ENCODE peak calls at places on chromosome 11, in eight cellular contexts. One of them, this sample, is unnamed.
A peak's percentile ranks its signal among the peaks of the same experiment; 100 is the strongest.

GRCh38 chr11:115523727-115524399 is 19.6 kb upstream of the CADM1 start:
- DNase-seq in right lobe of liver: peak; percentile 70
- DNase-seq in stomach: no peak
- DNase-seq in IMR-90: no peak
- DNase-seq in NB4: no peak
- DNase-seq in HCT116: no peak
- DNase-seq in body of pancreas: no peak
- DNase-seq in endothelial cell of umbilical vein: no peak
- DNase-seq in this sample: no peak

GRCh38 chr11:66607126-66607834 is 9.2 kb upstream of the RBM14 start:
- DNase-seq in body of pancreas: peak; percentile 87
- DNase-seq in HCT116: no peak
- DNase-seq in endothelial cell of umbilical vein: no peak
- DNase-seq in right lobe of liver: peak; percentile 97
- DNase-seq in stomach: peak; percentile 53
- DNase-seq in IMR-90: peak; percentile 48
- DNase-seq in NB4: no peak
- DNase-seq in this sample: peak; percentile 89

GRCh38 chr11:57641426-57641825 is 8.3 kb downstream of the YPEL4 start:
- DNase-seq in IMR-90: peak; percentile 69
- DNase-seq in stomach: no peak
- DNase-seq in body of pancreas: no peak
- DNase-seq in HCT116: no peak
- DNase-seq in right lobe of liver: no peak
- DNase-seq in endothelial cell of umbilical vein: peak; percentile 46
- DNase-seq in NB4: peak; percentile 82
- DNase-seq in this sample: no peak

GRCh38 chr11:110435780-110436717 is 6.3 kb downstream of the FDX1 start:
- DNase-seq in IMR-90: peak; percentile 39
- DNase-seq in stomach: no peak
- DNase-seq in endothelial cell of umbilical vein: no peak
- DNase-seq in body of pancreas: peak; percentile 31
- DNase-seq in NB4: peak; percentile 26
- DNase-seq in HCT116: no peak
- DNase-seq in right lobe of liver: no peak
- DNase-seq in this sample: no peak

GRCh38 chr11:110712643-110713468 is 619 bp upstream of the ARHGAP20 start:
- DNase-seq in right lobe of liver: peak; percentile 58
- DNase-seq in IMR-90: peak; percentile 52
- DNase-seq in body of pancreas: no peak
- DNase-seq in NB4: no peak
- DNase-seq in stomach: no peak
- DNase-seq in HCT116: no peak
- DNase-seq in endothelial cell of umbilical vein: peak; percentile 77
- DNase-seq in this sample: no peak

GRCh38 chr11:73195191-73196007 is 22.7 kb upstream of the P2RY2 start:
- DNase-seq in endothelial cell of umbilical vein: no peak
- DNase-seq in body of pancreas: no peak
- DNase-seq in IMR-90: no peak
- DNase-seq in NB4: peak; percentile 51
- DNase-seq in right lobe of liver: peak; percentile 31
- DNase-seq in HCT116: peak; percentile 67
- DNase-seq in stomach: peak; percentile 22
- DNase-seq in this sample: peak; percentile 62

GRCh38 chr11:73143126-73143838 is 1.2 kb upstream of the FCHSD2 start:
- DNase-seq in IMR-90: peak; percentile 58
- DNase-seq in HCT116: no peak
- DNase-seq in NB4: peak; percentile 88
- DNase-seq in endothelial cell of umbilical vein: peak; percentile 57
- DNase-seq in stomach: no peak
- DNase-seq in right lobe of liver: no peak
- DNase-seq in body of pancreas: peak; percentile 36
- DNase-seq in this sample: peak; percentile 69

GRCh38 chr11:102733232-102733875 is 8.6 kb upstream of the MMP8 start:
- DNase-seq in IMR-90: peak; percentile 47
- DNase-seq in endothelial cell of umbilical vein: peak; percentile 64
- DNase-seq in body of pancreas: peak; percentile 53
- DNase-seq in stomach: peak; percentile 79
- DNase-seq in HCT116: peak; percentile 57
- DNase-seq in right lobe of liver: peak; percentile 71
- DNase-seq in NB4: peak; percentile 70
- DNase-seq in this sample: no peak

GRCh38 chr11:71255323-71255722 is 2.9 kb upstream of the SHANK2 start:
- DNase-seq in stomach: peak; percentile 76
- DNase-seq in body of pancreas: peak; percentile 77
- DNase-seq in NB4: no peak
- DNase-seq in endothelial cell of umbilical vein: no peak
- DNase-seq in HCT116: no peak
- DNase-seq in right lobe of liver: no peak
- DNase-seq in IMR-90: no peak
- DNase-seq in this sample: no peak

GRCh38 chr11:18721576-18722292 is 4.3 kb downstream of the IGSF22 start:
- DNase-seq in right lobe of liver: no peak
- DNase-seq in body of pancreas: peak; percentile 48
- DNase-seq in HCT116: peak; percentile 45
- DNase-seq in NB4: peak; percentile 60
- DNase-seq in stomach: peak; percentile 40
- DNase-seq in endothelial cell of umbilical vein: peak; percentile 51
- DNase-seq in IMR-90: peak; percentile 34
- DNase-seq in this sample: peak; percentile 47

GRCh38 chr11:111549196-111549868 is 8.8 kb downstream of the LAYN start:
- DNase-seq in stomach: no peak
- DNase-seq in IMR-90: no peak
- DNase-seq in right lobe of liver: no peak
- DNase-seq in endothelial cell of umbilical vein: no peak
- DNase-seq in HCT116: no peak
- DNase-seq in NB4: no peak
- DNase-seq in body of pancreas: no peak
- DNase-seq in this sample: no peak

GRCh38 chr11:123729602-123730001 is 11.9 kb downstream of the ZNF202 start:
- DNase-seq in NB4: no peak
- DNase-seq in endothelial cell of umbilical vein: no peak
- DNase-seq in body of pancreas: no peak
- DNase-seq in right lobe of liver: no peak
- DNase-seq in IMR-90: peak; percentile 59
- DNase-seq in HCT116: no peak
- DNase-seq in stomach: no peak
- DNase-seq in this sample: no peak

GRCh38 chr11:75449271-75449670 is 16.3 kb upstream of the KLHL35 start:
- DNase-seq in HCT116: no peak
- DNase-seq in endothelial cell of umbilical vein: no peak
- DNase-seq in NB4: no peak
- DNase-seq in right lobe of liver: no peak
- DNase-seq in body of pancreas: no peak
- DNase-seq in stomach: no peak
- DNase-seq in IMR-90: no peak
- DNase-seq in this sample: no peak

GRCh38 chr11:37914859-37915258 is 1316.8 kb upstream of the RAG2 start:
- DNase-seq in IMR-90: no peak
- DNase-seq in right lobe of liver: no peak
- DNase-seq in NB4: no peak
- DNase-seq in HCT116: no peak
- DNase-seq in stomach: no peak
- DNase-seq in endothelial cell of umbilical vein: no peak
- DNase-seq in body of pancreas: no peak
- DNase-seq in this sample: no peak

GRCh38 chr11:2509481-2510001 is 64.7 kb downstream of the KCNQ1 start:
- DNase-seq in body of pancreas: no peak
- DNase-seq in endothelial cell of umbilical vein: no peak
- DNase-seq in stomach: peak; percentile 22
- DNase-seq in HCT116: no peak
- DNase-seq in right lobe of liver: peak; percentile 36
- DNase-seq in NB4: no peak
- DNase-seq in IMR-90: no peak
- DNase-seq in this sample: no peak

GRCh38 chr11:77088236-77089003 is 14.2 kb upstream of the OMP start:
- DNase-seq in IMR-90: no peak
- DNase-seq in stomach: peak; percentile 66
- DNase-seq in NB4: no peak
- DNase-seq in right lobe of liver: no peak
- DNase-seq in HCT116: no peak
- DNase-seq in endothelial cell of umbilical vein: no peak
- DNase-seq in body of pancreas: peak; percentile 54
- DNase-seq in this sample: no peak

GRCh38 chr11:73194034-73194507 is 24.0 kb upstream of the P2RY2 start:
- DNase-seq in NB4: no peak
- DNase-seq in right lobe of liver: peak; percentile 39
- DNase-seq in stomach: no peak
- DNase-seq in IMR-90: no peak
- DNase-seq in endothelial cell of umbilical vein: no peak
- DNase-seq in body of pancreas: no peak
- DNase-seq in HCT116: no peak
- DNase-seq in this sample: no peak

GRCh38 chr11:76380161-76380976 is 563 bp downstream of the THAP12 start:
- DNase-seq in right lobe of liver: no peak
- DNase-seq in HCT116: no peak
- DNase-seq in NB4: peak; percentile 58
- DNase-seq in body of pancreas: no peak
- DNase-seq in stomach: no peak
- DNase-seq in endothelial cell of umbilical vein: peak; percentile 28
- DNase-seq in IMR-90: peak; percentile 13
- DNase-seq in this sample: no peak

GRCh38 chr11:44572884-44573283 is 7.4 kb downstream of the CD82 start:
- DNase-seq in body of pancreas: peak; percentile 69
- DNase-seq in NB4: no peak
- DNase-seq in endothelial cell of umbilical vein: no peak
- DNase-seq in stomach: peak; percentile 83
- DNase-seq in HCT116: no peak
- DNase-seq in IMR-90: no peak
- DNase-seq in right lobe of liver: no peak
- DNase-seq in this sample: no peak

DNA sequence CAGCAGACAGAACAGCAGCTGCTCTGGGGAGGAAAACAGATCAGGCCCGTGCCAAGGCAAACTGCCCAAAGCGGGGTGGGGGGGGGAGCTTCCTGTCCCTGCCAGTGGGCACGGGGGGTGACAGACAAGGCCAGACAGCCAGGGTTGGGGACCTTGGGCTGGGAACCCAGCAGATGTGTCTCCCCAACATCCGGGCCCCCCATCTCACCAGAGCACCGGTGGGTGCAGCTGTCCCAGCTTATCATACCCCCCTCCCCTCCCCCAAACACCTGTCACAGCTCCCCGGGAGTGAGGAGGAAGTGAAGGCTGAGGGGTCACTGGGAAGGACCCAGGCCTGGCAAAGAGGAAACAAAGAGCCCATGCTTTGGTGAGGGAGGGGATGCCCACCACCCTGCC is 1.3 kb downstream of the PPP1R14B start:
- DNase-seq in body of pancreas: peak; percentile 89
- DNase-seq in endothelial cell of umbilical vein: no peak
- DNase-seq in NB4: no peak
- DNase-seq in IMR-90: no peak
- DNase-seq in HCT116: no peak
- DNase-seq in right lobe of liver: peak; percentile 72
- DNase-seq in stomach: peak; percentile 66
- DNase-seq in this sample: no peak
- TF ChIP-seq POLR2A in body of pancreas: no peak
- TF ChIP-seq POLR2A in endothelial cell of umbilical vein: no peak
- TF ChIP-seq POLR2A in NB4: no peak
- TF ChIP-seq POLR2A in IMR-90: no peak
- TF ChIP-seq POLR2A in HCT116: no peak
- TF ChIP-seq POLR2A in right lobe of liver: no peak
- TF ChIP-seq POLR2A in stomach: no peak
- TF ChIP-seq POLR2A in this sample: no peak

GRCh38 chr11:107570015-107570414 is 4.5 kb upstream of the ALKBH8 start:
- DNase-seq in body of pancreas: no peak
- DNase-seq in HCT116: no peak
- DNase-seq in IMR-90: no peak
- DNase-seq in right lobe of liver: no peak
- DNase-seq in endothelial cell of umbilical vein: no peak
- DNase-seq in NB4: no peak
- DNase-seq in stomach: no peak
- DNase-seq in this sample: no peak
- H3K4me3 ChIP-seq in body of pancreas: no peak overlapping the region
- H3K4me3 ChIP-seq in HCT116: no peak overlapping the region
- H3K4me3 ChIP-seq in IMR-90: no peak overlapping the region
- H3K4me3 ChIP-seq in right lobe of liver: no peak overlapping the region
- H3K4me3 ChIP-seq in endothelial cell of umbilical vein: no peak overlapping the region
- H3K4me3 ChIP-seq in NB4: no peak overlapping the region
- H3K4me3 ChIP-seq in stomach: no peak overlapping the region
- H3K4me3 ChIP-seq in this sample: no peak overlapping the region

DNA sequence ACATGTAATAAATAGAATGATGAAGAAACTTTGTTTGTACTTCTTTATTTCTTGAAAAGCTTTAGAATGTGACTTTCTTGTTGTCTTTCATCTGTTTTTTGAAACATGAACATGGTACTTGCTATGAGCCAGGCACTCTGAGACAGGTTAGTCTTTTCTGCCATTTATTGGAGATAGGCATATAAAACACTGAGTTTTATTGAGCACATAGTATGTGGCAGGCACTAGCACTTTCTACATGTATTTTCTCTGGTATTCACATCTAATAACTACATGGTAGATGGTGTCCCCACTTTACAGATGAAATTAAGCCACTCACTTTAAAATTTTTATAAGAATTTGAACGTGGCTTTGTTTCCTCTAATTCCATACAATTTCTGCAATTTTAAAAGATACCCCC is 7.7 kb upstream of the ANKRD42 start:
- DNase-seq in HCT116: no peak
- DNase-seq in body of pancreas: no peak
- DNase-seq in NB4: no peak
- DNase-seq in stomach: no peak
- DNase-seq in right lobe of liver: no peak
- DNase-seq in IMR-90: no peak
- DNase-seq in endothelial cell of umbilical vein: no peak
- DNase-seq in this sample: no peak
- TF ChIP-seq POLR2A in HCT116: no peak
- TF ChIP-seq POLR2A in body of pancreas: no peak
- TF ChIP-seq POLR2A in NB4: no peak
- TF ChIP-seq POLR2A in stomach: no peak
- TF ChIP-seq POLR2A in right lobe of liver: no peak
- TF ChIP-seq POLR2A in IMR-90: no peak
- TF ChIP-seq POLR2A in endothelial cell of umbilical vein: no peak
- TF ChIP-seq POLR2A in this sample: no peak

GRCh38 chr11:65404638-65405339 is 17.8 kb upstream of the NEAT1 start:
- DNase-seq in IMR-90: no peak
- DNase-seq in right lobe of liver: no peak
- DNase-seq in HCT116: no peak
- DNase-seq in NB4: no peak
- DNase-seq in stomach: no peak
- DNase-seq in body of pancreas: no peak
- DNase-seq in endothelial cell of umbilical vein: no peak
- DNase-seq in this sample: no peak
- H3K4me3 ChIP-seq in IMR-90: no peak overlapping the region
- H3K4me3 ChIP-seq in right lobe of liver: no peak overlapping the region
- H3K4me3 ChIP-seq in HCT116: no peak overlapping the region
- H3K4me3 ChIP-seq in NB4: no peak overlapping the region
- H3K4me3 ChIP-seq in stomach: no peak overlapping the region
- H3K4me3 ChIP-seq in body of pancreas: no peak overlapping the region
- H3K4me3 ChIP-seq in endothelial cell of umbilical vein: no peak overlapping the region
- H3K4me3 ChIP-seq in this sample: no peak overlapping the region

This sample was measured in lower leg skin.